ENCODE peak calls at places on chromosome 19, in four cellular contexts. M is HepG2, Y is breast epithelium, N is stomach. X is an unnamed sample.

GRCh38 chr19:56170261-56170660 is 5.5 kb upstream of the GALP start:
- DNase-seq in M (peak), Y (no peak), N (no peak), X (no peak)

GRCh38 chr19:512548-513365 is 5.5 kb downstream of the TPGS1 start:
- DNase-seq in M (no peak), Y (no peak), N (no peak), X (no peak)

GRCh38 chr19:14091885-14092462 is 1.4 kb upstream of the SAMD1 start:
- DNase-seq in M (no peak), Y (no peak), N (no peak), X (no peak)

GRCh38 chr19:52646571-52647222 is 8.5 kb upstream of the ZNF83 start:
- DNase-seq in M (no peak), Y (no peak), N (no peak), X (no peak)

GRCh38 chr19:44718441-44719261 is 19.7 kb downstream of the CEACAM16 start:
- DNase-seq in M (peak), Y (peak), N (peak), X (no peak)

GRCh38 chr19:56639217-56639616 is 3.7 kb upstream of the SMIM17 start:
- DNase-seq in M (no peak), Y (no peak), N (no peak), X (no peak)

GRCh38 chr19:48683349-48683748 is 10.5 kb upstream of the NTN5 start:
- DNase-seq in M (no peak), Y (no peak), N (no peak), X (no peak)

GRCh38 chr19:3492131-3492839 is 8.2 kb downstream of the DOHH start:
- DNase-seq in M (no peak), Y (no peak), N (no peak), X (no peak)

GRCh38 chr19:19319725-19320361 is 466 bp downstream of the SUGP1 start:
- DNase-seq in M (no peak), Y (no peak), N (no peak), X (no peak)

GRCh38 chr19:28296506-28296905 is 916.4 kb downstream of the UQCRFS1 start:
- DNase-seq in M (no peak), Y (no peak), N (no peak), X (peak)

GRCh38 chr19:48624791-48625723 is 5.8 kb downstream of the SPHK2 start:
- DNase-seq in M (no peak), Y (no peak), N (no peak), X (no peak)

GRCh38 chr19:31304877-31305312 is 44.3 kb downstream of the TSHZ3 start:
- DNase-seq in M (no peak), Y (no peak), N (no peak), X (no peak)

GRCh38 chr19:52176574-52176973 is 5.2 kb upstream of the ZNF836 start:
- DNase-seq in M (no peak), Y (no peak), N (peak), X (no peak)

GRCh38 chr19:7427944-7428343 is 60.9 kb downstream of the PEX11G start:
- DNase-seq in M (no peak), Y (no peak), N (no peak), X (no peak)

GRCh38 chr19:49766938-49767315 is at the start of gene AP2A1:
- DNase-seq in M (no peak), Y (no peak), N (no peak), X (no peak)
- TF ChIP-seq POLR2AphosphoS5 in M (no peak), Y (no peak), N (peak), X (no peak)

GRCh38 chr19:17109962-17110598 is 34.5 kb downstream of the MYO9B start:
- DNase-seq in M (no peak), Y (no peak), N (peak), X (no peak)

GRCh38 chr19:17109300-17109699 is 33.7 kb downstream of the MYO9B start:
- DNase-seq in M (no peak), Y (no peak), N (no peak), X (no peak)

GRCh38 chr19:17107546-17108452 is 32.2 kb downstream of the MYO9B start:
- DNase-seq in M (peak), Y (peak), N (peak), X (no peak)

GRCh38 chr19:17110599-17110966 is 35.0 kb downstream of the MYO9B start:
- DNase-seq in M (no peak), Y (no peak), N (no peak), X (no peak)

DNA sequence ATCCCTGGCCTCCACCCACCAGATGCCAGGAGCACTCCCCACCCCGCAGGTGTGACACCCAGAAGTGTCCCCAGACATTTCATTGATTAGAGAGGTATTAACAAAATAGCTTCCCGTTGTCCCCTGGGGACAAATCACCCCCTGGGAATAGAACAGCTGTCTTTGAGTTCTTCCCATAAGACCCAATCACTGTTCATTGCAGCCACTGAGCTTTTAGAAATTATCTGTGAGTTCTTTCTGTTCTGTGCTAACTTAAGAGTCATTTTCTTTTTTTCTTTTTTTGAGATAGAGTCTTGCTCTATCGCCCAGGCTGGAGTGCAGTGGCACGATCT is 32.8 kb downstream of the MYO9B start:
- DNase-seq in M (no peak), Y (no peak), N (no peak), X (no peak)
- H3K27ac ChIP-seq in M (no peak), Y (peak), N (peak), X (peak)

GRCh38 chr19:16969127-16969526 is 57.5 kb downstream of the CPAMD8 start:
- DNase-seq in M (peak), Y (peak), N (no peak), X (no peak)
- TF ChIP-seq CTCF in M (peak), Y (no peak), N (no peak), X (no peak)

GRCh38 chr19:30093966-30094770 is 152.1 kb downstream of the URI1 start:
- DNase-seq in M (no peak), Y (no peak), N (no peak), X (no peak)

GRCh38 chr19:30097746-30098280 is 155.8 kb downstream of the URI1 start:
- DNase-seq in M (no peak), Y (no peak), N (no peak), X (no peak)

GRCh38 chr19:30096596-30097370 is 154.7 kb downstream of the URI1 start:
- DNase-seq in M (no peak), Y (no peak), N (no peak), X (no peak)

GRCh38 chr19:30092721-30093569 is 150.9 kb downstream of the URI1 start:
- DNase-seq in M (no peak), Y (no peak), N (no peak), X (no peak)

DNA sequence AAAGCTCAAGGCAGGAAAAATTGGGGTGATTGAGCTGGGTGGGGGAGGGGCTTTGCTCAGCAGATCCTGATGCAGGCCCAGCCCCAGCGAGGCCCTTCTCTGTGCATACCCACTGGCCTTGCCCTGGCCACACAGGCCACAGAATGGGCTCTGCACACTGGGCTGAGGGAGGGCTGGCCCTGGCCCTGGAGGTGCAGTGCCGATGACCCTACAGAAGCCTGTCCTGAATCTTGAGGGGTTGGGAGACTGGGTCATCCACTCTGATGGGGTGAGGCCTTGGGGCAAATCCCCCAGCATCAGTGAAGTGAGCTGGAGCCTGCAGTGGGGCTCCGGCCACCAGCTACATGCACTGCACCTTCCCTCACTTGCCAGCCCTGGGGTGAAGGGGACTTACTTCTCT is 153.1 kb downstream of the URI1 start:
- DNase-seq in M (no peak), Y (no peak), N (no peak), X (no peak)
- TF ChIP-seq POLR2AphosphoS5 in M (no peak), Y (no peak), N (no peak), X (no peak)

GRCh38 chr19:30215248-30215647 is 156.9 kb upstream of the ZNF536 start:
- DNase-seq in M (no peak), Y (no peak), N (no peak), X (no peak)

GRCh38 chr19:30217461-30217860 is 154.7 kb upstream of the ZNF536 start:
- DNase-seq in M (no peak), Y (no peak), N (no peak), X (no peak)

GRCh38 chr19:30219682-30220081 is 152.5 kb upstream of the ZNF536 start:
- DNase-seq in M (no peak), Y (no peak), N (no peak), X (no peak)

GRCh38 chr19:30214651-30215051 is 157.5 kb upstream of the ZNF536 start:
- DNase-seq in M (no peak), Y (no peak), N (no peak), X (no peak)

GRCh38 chr19:30216453-30216852 is 155.7 kb upstream of the ZNF536 start:
- DNase-seq in M (no peak), Y (no peak), N (no peak), X (no peak)
- H3K27ac ChIP-seq in M (no peak), Y (no peak), N (no peak), X (no peak)

DNA sequence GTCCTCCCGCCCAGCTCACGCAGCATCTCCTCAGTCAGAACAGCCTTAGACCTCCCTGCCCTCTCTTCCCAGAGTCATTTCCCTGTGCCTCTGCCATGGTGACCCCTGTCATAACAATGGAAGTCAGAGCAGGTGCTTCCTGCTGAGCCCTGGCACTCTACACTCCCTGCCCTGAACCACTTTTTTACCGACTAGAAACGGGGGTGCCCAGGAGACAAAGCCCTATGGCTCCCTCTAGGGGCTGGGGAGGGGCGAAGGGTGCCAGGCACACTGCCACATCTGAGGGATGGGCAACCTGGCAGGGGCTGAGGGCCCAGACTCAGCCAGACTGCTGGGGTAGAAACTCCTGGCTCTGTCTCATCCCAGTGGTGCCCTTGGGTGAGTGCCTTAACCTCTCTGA is 16.4 kb downstream of the ZNF574 start:
- DNase-seq in M (no peak), Y (no peak), N (peak), X (no peak)
- TF ChIP-seq CTCF in M (peak), Y (no peak), N (peak), X (peak)

GRCh38 chr19:35030257-35031071 is at the start of gene SCN1B:
- DNase-seq in M (peak), Y (no peak), N (peak), X (no peak)
- TF ChIP-seq POLR2AphosphoS5 in M (no peak), Y (no peak), N (no peak), X (no peak)

GRCh38 chr19:58277748-58278147 is 1.0 kb upstream of the ZNF8 start:
- DNase-seq in M (no peak), Y (no peak), N (no peak), X (no peak)
- H3K27ac ChIP-seq in M (peak), Y (peak), N (peak), X (peak)

DNA sequence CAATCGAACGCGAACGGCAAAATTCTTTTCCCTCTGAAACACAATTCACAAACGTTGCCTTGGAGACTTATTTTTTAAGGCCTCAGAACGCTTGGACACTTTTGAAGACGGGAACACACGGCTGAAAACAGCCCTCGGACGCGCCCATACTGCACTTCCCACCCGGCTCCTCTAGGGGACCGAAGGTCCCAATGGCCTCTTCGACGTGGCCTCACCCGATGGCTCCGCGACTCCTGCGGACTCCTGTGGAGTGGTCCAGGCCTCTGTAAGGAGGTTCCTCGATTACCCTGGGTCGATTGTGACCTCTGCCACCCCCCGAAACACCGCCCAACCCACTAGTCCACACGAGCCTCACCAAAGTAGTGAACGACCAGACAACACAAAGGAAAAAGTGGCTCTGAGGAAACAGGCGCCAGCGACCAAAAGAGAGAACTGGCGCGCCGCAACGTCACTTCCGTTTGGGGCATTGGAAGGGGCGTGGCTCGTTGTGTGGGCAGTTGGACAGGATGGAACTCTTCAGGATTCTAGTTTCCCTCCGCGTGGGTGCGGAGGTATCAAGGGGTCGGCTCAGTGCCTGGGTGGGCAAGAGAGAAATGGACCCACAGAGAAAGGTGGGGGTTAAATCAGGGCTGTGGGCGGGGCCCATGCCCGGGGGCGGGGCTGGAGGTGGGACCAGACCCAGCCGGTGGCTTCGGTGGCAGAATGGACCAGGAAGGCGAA is at the start of gene ZNF560:
- DNase-seq in M (no peak), Y (no peak), N (no peak), X (no peak)
- TF ChIP-seq CTCF in M (no peak), Y (no peak), N (no peak), X (no peak)

DNA sequence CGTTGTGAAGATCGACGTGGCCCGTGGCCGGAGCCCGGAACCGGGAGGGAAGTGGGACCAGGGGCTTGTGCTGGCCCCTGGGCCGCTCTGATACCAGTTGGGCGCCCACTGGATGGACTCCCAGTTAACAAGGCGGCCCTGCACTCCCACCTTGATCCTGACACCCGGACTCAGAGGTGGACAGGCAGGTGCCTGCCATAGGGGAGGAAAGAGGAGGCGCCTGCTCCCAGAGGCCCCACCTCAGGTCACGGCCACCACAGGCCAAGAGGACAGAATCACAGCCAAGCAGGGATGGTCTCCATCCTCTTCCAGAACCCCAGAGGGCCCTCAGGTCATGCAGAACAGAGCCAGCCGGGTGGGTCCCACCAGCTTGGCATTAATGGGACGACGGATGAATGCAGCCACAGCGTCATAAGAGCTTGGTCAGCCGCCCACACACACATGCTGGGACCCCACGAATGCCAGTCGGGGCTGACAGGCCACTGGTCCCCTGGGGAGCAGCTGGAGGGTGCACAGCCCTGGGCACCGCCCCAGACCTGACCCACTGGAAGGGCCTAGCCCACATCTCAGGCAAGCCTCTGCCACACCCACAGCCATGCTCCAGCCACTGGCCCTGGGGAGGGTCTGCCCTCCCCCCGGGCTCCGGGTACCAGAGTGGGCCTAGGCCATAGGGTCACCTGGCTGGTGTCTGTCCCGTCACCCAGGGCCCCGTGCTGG is 9.6 kb upstream of the KLF16 start:
- DNase-seq in M (no peak), Y (no peak), N (no peak), X (no peak)
- TF ChIP-seq POLR2AphosphoS5 in M (no peak), Y (no peak), N (no peak), X (no peak)

X was measured in vagina.